ENCODE peak calls at places on chromosome 17, in eight cellular contexts. I is GM23338; W is H1; Q is naive thymus-derived CD4-positive, alpha-beta T cell; O is tibial nerve; A is CD8-positive, alpha-beta memory T cell; X is endodermal cell; B is Peyer's patch. D is an unnamed sample.

GRCh38 chr17:82338858-82339633 is 5.5 kb upstream of the SECTM1 start:
- DNase-seq in I (peak; percentile 33), W (no peak), Q (no peak), O (peak; percentile 38), A (no peak), X (no peak), B (no peak), D (no peak)

GRCh38 chr17:80082403-80083135 is 18.8 kb upstream of the GAA start:
- DNase-seq in I (peak; percentile 85), W (peak; percentile 86), Q (peak; percentile 59), O (peak; percentile 85), A (peak; percentile 17), X (peak; percentile 95), B (peak; percentile 51), D (peak; percentile 58)

GRCh38 chr17:2212328-2212981 is 91.1 kb downstream of the SMG6 start:
- DNase-seq in I (no peak), W (no peak), Q (no peak), O (peak; percentile 58), A (no peak), X (no peak), B (no peak), D (no peak)

GRCh38 chr17:63826468-63827001 is 696 bp upstream of the PSMC5 start:
- DNase-seq in I (peak; percentile 56), W (peak; percentile 66), Q (no peak), O (no peak), A (no peak), X (peak; percentile 74), B (no peak), D (no peak)

GRCh38 chr17:79986441-79987186 is 49.1 kb downstream of the TBC1D16 start:
- DNase-seq in I (no peak), W (no peak), Q (no peak), O (no peak), A (no peak), X (peak; percentile 47), B (no peak), D (no peak)

GRCh38 chr17:45287526-45288264 is 25.8 kb upstream of the SPATA32 start:
- DNase-seq in I (no peak), W (no peak), Q (no peak), O (no peak), A (no peak), X (no peak), B (no peak), D (no peak)

GRCh38 chr17:44688200-44688599 is 1.4 kb downstream of the CCDC43 start:
- DNase-seq in I (no peak), W (no peak), Q (no peak), O (no peak), A (no peak), X (no peak), B (no peak), D (no peak)

GRCh38 chr17:68972119-68972704 is 17.0 kb upstream of the ABCA8 start:
- DNase-seq in I (peak; percentile 65), W (no peak), Q (no peak), O (peak; percentile 36), A (no peak), X (no peak), B (no peak), D (no peak)

DNA sequence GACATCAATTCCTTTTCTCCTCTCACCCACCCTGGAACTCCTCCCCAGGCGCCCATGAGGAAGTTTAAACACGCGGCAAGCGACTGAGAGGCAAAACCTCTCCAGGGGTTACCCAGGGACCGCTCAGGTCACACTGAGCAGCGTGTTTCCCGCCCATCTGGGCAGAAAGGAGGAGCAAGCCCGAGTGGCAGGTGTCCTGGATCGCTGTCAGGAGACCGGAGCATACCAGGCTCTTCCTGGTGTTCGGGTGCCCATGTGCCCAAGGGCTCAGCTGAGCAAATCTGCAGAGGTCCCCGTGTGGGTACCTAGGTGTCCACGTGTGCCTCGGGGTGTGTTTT is 480 bp downstream of the SLC25A19 start:
- DNase-seq in I (peak; percentile 72), W (peak; percentile 69), Q (no peak), O (no peak), A (no peak), X (peak; percentile 88), B (no peak), D (no peak)
- H3K27ac ChIP-seq in I (peak overlapping the region; percentile 4), W (no peak overlapping the region), Q (peak overlapping the region; percentile 90), O (peak overlapping the region; percentile 91), A (peak overlapping the region; percentile 96), X (no peak overlapping the region), B (peak overlapping the region; percentile 92), D (peak overlapping the region; percentile 97)

GRCh38 chr17:35046740-35047283 is 16.7 kb downstream of the RFFL start:
- DNase-seq in I (no peak), W (no peak), Q (peak; percentile 67), O (no peak), A (peak; percentile 17), X (no peak), B (peak; percentile 33), D (peak; percentile 64)

GRCh38 chr17:35048685-35049379 is 14.7 kb downstream of the RFFL start:
- DNase-seq in I (no peak), W (no peak), Q (no peak), O (no peak), A (no peak), X (no peak), B (no peak), D (no peak)

GRCh38 chr17:35050170-35050569 is 13.3 kb downstream of the RFFL start:
- DNase-seq in I (no peak), W (no peak), Q (no peak), O (no peak), A (no peak), X (no peak), B (no peak), D (no peak)

GRCh38 chr17:35044181-35044580 is 19.3 kb downstream of the RFFL start:
- DNase-seq in I (no peak), W (no peak), Q (no peak), O (no peak), A (no peak), X (no peak), B (no peak), D (no peak)

DNA sequence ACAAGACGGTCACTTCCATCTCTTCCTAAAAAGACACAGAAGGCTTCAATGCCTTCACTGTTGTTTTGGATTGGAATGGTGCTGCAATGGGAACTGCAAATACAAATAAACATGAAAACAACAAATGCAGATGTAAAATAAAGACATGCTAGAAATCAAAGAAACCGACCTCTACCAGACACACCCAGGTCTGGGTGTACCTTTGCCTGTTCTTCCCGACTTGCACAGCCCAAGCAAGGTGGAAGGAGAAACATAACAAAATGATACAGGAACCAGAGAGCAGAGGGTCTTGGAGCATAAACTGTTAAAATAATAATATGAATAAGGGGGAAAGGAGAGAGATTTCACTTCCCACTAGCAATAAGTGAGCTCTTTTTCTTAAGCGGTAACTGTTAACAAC is 17.3 kb downstream of the RFFL start:
- DNase-seq in I (no peak), W (no peak), Q (no peak), O (no peak), A (no peak), X (no peak), B (no peak), D (no peak)
- H3K4me3 ChIP-seq in I (no peak overlapping the region), W (no peak overlapping the region), Q (peak overlapping the region; percentile 45), O (no peak overlapping the region), A (peak overlapping the region; percentile 57), X (peak overlapping the region; percentile 65), B (no peak overlapping the region), D (peak overlapping the region; percentile 33)

GRCh38 chr17:51256101-51256500 is 3.7 kb downstream of the MBTD1 start:
- DNase-seq in I (no peak), W (no peak), Q (no peak), O (no peak), A (no peak), X (no peak), B (no peak), D (no peak)

GRCh38 chr17:51258756-51259573 is 884 bp downstream of the MBTD1 start:
- DNase-seq in I (no peak), W (no peak), Q (no peak), O (peak; percentile 6), A (no peak), X (peak; percentile 79), B (no peak), D (no peak)

GRCh38 chr17:51255673-51256072 is 4.2 kb downstream of the MBTD1 start:
- DNase-seq in I (no peak), W (no peak), Q (no peak), O (no peak), A (no peak), X (no peak), B (no peak), D (no peak)

GRCh38 chr17:51259574-51260236 is at the start of gene MBTD1:
- DNase-seq in I (peak; percentile 98), W (peak; percentile 96), Q (peak; percentile 97), O (peak; percentile 95), A (peak; percentile 95), X (peak; percentile 99), B (peak; percentile 96), D (peak; percentile 94)

DNA sequence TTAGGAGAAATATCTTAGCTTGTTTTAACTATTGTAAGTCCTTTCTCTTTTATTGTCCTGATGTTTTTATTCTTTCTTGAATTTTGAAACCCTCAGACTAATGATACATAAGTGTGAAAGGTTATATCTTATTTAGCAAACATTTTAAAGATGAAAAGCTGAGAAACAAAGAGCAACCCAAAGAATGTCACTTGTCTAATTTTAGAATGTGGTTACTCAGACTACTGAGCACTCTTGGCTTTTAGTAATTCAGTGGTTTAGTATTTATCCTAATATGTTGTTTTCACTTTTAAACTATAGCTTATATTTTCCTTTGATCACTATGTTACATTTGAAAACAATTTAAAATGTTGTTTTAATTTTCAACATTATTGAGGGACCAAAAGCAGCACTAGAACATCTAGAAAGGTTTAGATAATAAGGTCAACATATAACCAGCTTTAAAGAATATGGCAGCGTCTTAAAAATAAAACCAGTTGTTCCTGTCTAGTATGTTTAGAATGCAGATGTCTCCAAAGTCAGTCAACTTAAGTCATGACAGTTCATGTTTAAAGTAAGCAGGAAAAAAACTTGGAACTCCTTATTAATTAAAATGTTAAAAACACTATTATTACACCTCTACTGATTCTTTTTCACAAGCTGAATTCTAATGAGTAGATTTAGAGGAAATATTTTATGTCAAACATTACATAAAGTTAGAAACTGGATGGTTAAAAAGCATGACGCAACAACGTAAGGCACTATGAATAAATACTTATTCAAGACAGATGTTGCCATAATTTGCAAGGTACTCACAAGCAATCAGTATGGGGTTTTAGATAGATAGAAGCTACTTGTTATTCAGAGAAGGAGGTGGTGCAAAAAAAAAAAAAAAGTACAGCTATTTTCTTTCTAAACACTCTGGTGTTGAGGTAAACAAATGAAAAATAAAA is 2.4 kb downstream of the MBTD1 start:
- DNase-seq in I (no peak), W (no peak), Q (no peak), O (no peak), A (no peak), X (no peak), B (no peak), D (no peak)
- H3K27ac ChIP-seq in I (no peak overlapping the region), W (no peak overlapping the region), Q (no peak overlapping the region), O (no peak overlapping the region), A (no peak overlapping the region), X (no peak overlapping the region), B (no peak overlapping the region), D (no peak overlapping the region)

DNA sequence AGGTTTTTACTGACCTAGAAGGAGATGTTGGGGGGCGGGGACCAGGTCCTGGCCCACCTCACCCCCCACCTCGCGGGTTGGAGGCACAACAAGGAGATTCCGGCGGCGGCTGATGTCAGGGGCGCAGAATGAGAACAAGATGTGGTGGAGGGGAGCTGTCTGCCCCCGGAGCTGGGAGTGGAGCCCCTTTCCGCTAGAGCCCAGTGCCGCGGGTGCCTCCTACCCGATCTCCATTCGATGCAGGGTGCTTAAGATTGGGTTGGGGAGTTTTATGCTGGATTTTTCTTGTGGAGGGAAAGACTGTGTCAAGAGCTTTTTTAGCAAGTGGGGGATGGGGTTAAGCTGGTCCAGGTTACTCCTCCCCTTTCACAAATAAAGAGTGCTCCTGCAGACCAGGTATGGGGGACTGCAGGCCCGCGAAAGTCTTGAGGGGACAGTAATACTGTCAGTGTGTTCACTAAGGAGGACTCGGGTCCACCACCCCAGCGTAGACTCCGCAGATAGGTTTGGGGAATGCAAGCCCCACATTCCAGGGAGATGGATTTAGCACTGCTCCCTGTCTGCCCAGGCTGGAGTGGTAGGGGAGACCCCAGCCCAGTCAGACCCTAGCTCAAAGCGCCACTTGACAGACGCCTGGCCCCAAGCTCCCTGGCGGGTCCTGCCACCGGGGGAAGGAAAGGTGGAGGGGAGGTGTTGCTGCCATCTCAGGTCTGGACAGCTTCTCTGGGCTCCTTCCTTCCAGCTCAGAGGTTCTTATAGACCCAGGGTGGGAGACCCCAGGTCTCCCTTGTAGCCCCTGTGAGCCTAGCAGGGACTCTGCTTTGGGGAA is 2.0 kb downstream of the CACNA1G start:
- DNase-seq in I (peak; percentile 53), W (peak; percentile 68), Q (peak; percentile 22), O (no peak), A (peak; percentile 15), X (peak; percentile 79), B (no peak), D (no peak)
- H3K4me3 ChIP-seq in I (peak overlapping the region; percentile 62), W (peak overlapping the region; percentile 63), Q (no peak overlapping the region), O (no peak overlapping the region), A (no peak overlapping the region), X (no peak overlapping the region), B (no peak overlapping the region), D (no peak overlapping the region)

D was measured in CD8-positive, alpha-beta T cell.